ENCODE peak calls at places on chromosomes 3 and 15, in ten cellular contexts. Y is left ventricle myocardium inferior; B is PC-3; G is mesendoderm; H is IMR-90; N is psoas muscle; E is heart left ventricle; F is spleen; S is CD8-positive, alpha-beta memory T cell; K is aorta. T is an unnamed sample.

GRCh38 chr3:161890147-161890625 is 393.6 kb downstream of the OTOL1 start:
- DNase-seq in N (no peak), H (peak), G (no peak), F (no peak), K (peak), S (no peak), B (peak), Y (no peak), E (no peak), T (no peak)

GRCh38 chr15:74423443-74424257 is 10.1 kb downstream of the SEMA7A start:
- DNase-seq in N (no peak), G (no peak), E (no peak), H (no peak), F (no peak), S (no peak), K (no peak), Y (no peak), B (peak), T (no peak)

GRCh38 chr3:78022232-78022631 is 982.3 kb downstream of the ROBO2 start:
- DNase-seq in F (no peak), G (no peak), K (no peak), N (no peak), B (peak), Y (no peak), S (no peak), H (no peak), E (no peak), T (no peak)

GRCh38 chr3:124770341-124771082 is 40.3 kb downstream of the UMPS start:
- DNase-seq in K (peak), G (no peak), H (no peak), E (peak), F (peak), Y (peak), N (peak), S (no peak), B (no peak), T (no peak)

GRCh38 chr3:190385835-190386688 is 1.9 kb upstream of the CLDN16 start:
- DNase-seq in E (no peak), S (no peak), G (no peak), N (no peak), B (peak), Y (no peak), F (no peak), K (no peak), H (peak), T (no peak)

GRCh38 chr15:69393831-69394491 is 20.2 kb upstream of the KIF23 start:
- DNase-seq in S (no peak), F (no peak), Y (no peak), G (no peak), K (no peak), H (no peak), B (peak), E (no peak), N (no peak), T (no peak)

GRCh38 chr3:79113821-79114220 is 654.0 kb downstream of the ROBO1 start:
- DNase-seq in S (no peak), K (no peak), B (peak), N (no peak), H (peak), E (no peak), F (no peak), G (no peak), Y (no peak), T (no peak)

GRCh38 chr15:63915888-63916731 is 82.4 kb upstream of the HERC1 start:
- DNase-seq in H (peak), B (peak), Y (no peak), E (no peak), G (peak), N (peak), S (no peak), K (peak), F (peak), T (no peak)

GRCh38 chr15:31605467-31605931 is 278.9 kb downstream of the KLF13 start:
- DNase-seq in Y (no peak), G (peak), K (no peak), F (no peak), B (peak), E (no peak), S (no peak), H (peak), N (no peak), T (no peak)

GRCh38 chr15:47037003-47037402 is 680.3 kb upstream of the SEMA6D start:
- DNase-seq in S (no peak), H (no peak), K (no peak), N (no peak), B (no peak), G (no peak), Y (no peak), E (no peak), F (no peak), T (no peak)

GRCh38 chr15:92614301-92614700 is 41.3 kb downstream of the FAM174B start:
- DNase-seq in N (no peak), K (no peak), B (no peak), F (no peak), S (no peak), G (no peak), H (no peak), E (no peak), Y (no peak), T (no peak)

GRCh38 chr3:69182588-69183299 is 60.3 kb upstream of the LMOD3 start:
- DNase-seq in F (no peak), N (no peak), G (no peak), E (no peak), S (no peak), B (no peak), H (peak), K (no peak), Y (no peak), T (no peak)

GRCh38 chr15:60620707-60621106 is 141.8 kb upstream of the ICE2 start:
- DNase-seq in K (peak), F (no peak), N (peak), S (no peak), Y (no peak), B (no peak), E (no peak), G (peak), H (peak), T (no peak)

GRCh38 chr3:30597131-30597768 is 9.2 kb upstream of the TGFBR2 start:
- DNase-seq in K (no peak), B (peak), G (no peak), F (no peak), H (peak), N (no peak), S (no peak), Y (no peak), E (no peak), T (no peak)

GRCh38 chr3:34212175-34212574 is 413.7 kb downstream of the PDCD6IP start:
- DNase-seq in Y (no peak), N (no peak), G (no peak), H (no peak), E (no peak), S (no peak), B (no peak), K (no peak), F (no peak), T (no peak)

GRCh38 chr3:173552526-173552925 is 155.0 kb downstream of the NLGN1 start:
- DNase-seq in H (peak), S (no peak), B (no peak), N (no peak), Y (no peak), E (no peak), F (no peak), K (no peak), G (peak), T (no peak)

GRCh38 chr15:85854345-85855097 is 59.8 kb upstream of the KLHL25 start:
- DNase-seq in Y (no peak), H (peak), S (no peak), K (no peak), B (peak), N (no peak), F (no peak), G (peak), E (peak), T (peak)

GRCh38 chr3:8627949-8628348 is 16.6 kb downstream of the SSUH2 start:
- DNase-seq in N (no peak), S (no peak), Y (no peak), G (no peak), F (no peak), H (no peak), K (no peak), E (no peak), B (no peak), T (no peak)

GRCh38 chr3:50388720-50389352 is 29.5 kb upstream of the TMEM115 start:
- DNase-seq in H (no peak), S (no peak), Y (no peak), K (no peak), B (no peak), F (no peak), N (no peak), G (peak), E (no peak), T (no peak)

GRCh38 chr3:64995857-64996564 is 308.2 kb upstream of the ADAMTS9 start:
- DNase-seq in E (peak), F (no peak), G (no peak), Y (no peak), H (peak), N (no peak), K (no peak), B (no peak), S (no peak), T (no peak)

GRCh38 chr3:187066228-187066995 is 72.9 kb downstream of the RPL39L start:
- DNase-seq in K (no peak), E (no peak), S (peak), Y (no peak), G (peak), N (no peak), H (peak), F (no peak), B (peak), T (peak)

GRCh38 chr3:4045756-4046155 is 246.5 kb downstream of the LRRN1 start:
- DNase-seq in Y (no peak), E (no peak), B (no peak), F (no peak), K (no peak), S (no peak), G (no peak), N (no peak), H (no peak), T (no peak)

GRCh38 chr3:4805662-4806061 is 173.6 kb upstream of the BHLHE40 start:
- DNase-seq in S (no peak), F (no peak), N (no peak), Y (no peak), G (no peak), K (no peak), H (no peak), B (no peak), E (no peak), T (no peak)

GRCh38 chr3:137808015-137808414 is 43.9 kb downstream of the SOX14 start:
- DNase-seq in E (no peak), G (peak), Y (no peak), S (no peak), H (no peak), B (no peak), K (no peak), F (no peak), N (no peak), T (no peak)

GRCh38 chr3:52272831-52273230 is 5.6 kb downstream of the WDR82 start:
- DNase-seq in K (no peak), N (no peak), F (no peak), E (no peak), Y (no peak), G (no peak), S (no peak), H (no peak), B (no peak), T (no peak)

GRCh38 chr3:183884097-183884436 is 613 bp downstream of the PARL start:
- DNase-seq in N (no peak), S (no peak), Y (no peak), E (no peak), F (no peak), H (no peak), K (no peak), B (no peak), G (peak), T (no peak)

GRCh38 chr3:183880121-183880520 is 4.6 kb downstream of the PARL start:
- DNase-seq in B (no peak), S (no peak), N (no peak), E (no peak), K (no peak), Y (no peak), F (no peak), G (no peak), H (no peak), T (no peak)

GRCh38 chr3:183885766-183886165 is 1.1 kb upstream of the PARL start:
- DNase-seq in E (no peak), F (no peak), K (no peak), G (no peak), S (no peak), B (no peak), H (no peak), Y (no peak), N (no peak), T (no peak)

GRCh38 chr3:183884437-183885296 is at the start of gene PARL:
- DNase-seq in N (peak), F (peak), G (peak), Y (peak), S (peak), E (peak), H (peak), B (peak), K (peak), T (peak)

DNA sequence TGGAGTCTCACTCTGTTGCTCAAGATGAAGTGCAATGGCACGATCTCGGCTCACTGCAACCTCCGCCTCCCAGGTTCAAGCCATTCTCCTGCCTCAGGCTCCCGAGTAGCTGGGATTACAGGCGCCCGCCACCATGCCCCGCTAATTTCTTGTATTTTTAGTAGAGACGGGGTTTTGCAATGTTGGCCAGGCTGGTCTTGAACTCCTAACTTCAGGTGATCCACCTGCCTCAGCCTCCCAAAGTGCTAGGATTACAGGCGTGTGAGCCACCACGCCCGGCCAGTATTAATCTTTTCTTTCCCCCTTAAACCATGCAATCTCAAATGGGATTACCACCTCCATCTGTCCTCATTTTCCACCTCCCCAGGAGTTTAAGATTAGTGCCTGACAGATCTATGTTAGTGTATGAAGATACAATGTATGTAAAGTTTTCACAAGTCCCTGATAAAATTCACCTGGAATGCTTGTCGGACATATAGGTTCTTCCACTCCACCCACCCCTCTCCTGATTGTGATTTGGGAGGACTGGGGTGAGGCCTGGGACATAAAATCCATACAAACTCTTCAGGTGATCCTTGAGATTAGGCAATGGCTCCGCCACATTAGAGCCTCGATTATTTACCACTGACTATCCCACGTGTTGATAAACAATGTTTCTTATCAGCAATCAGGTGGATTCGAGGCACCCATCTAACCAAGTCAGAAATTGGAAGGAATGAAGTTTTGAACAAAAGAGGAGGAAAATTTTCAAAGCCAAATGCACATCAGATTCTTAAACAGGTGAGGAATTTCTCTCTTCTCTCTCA is 1.2 kb downstream of the PARL start:
- DNase-seq in K (no peak), S (no peak), H (no peak), G (peak), B (no peak), F (no peak), N (no peak), Y (no peak), E (no peak), T (no peak)
- H3K27ac ChIP-seq in K (no peak), S (peak), H (no peak), G (no peak), B (no peak), F (no peak), N (peak), Y (peak), E (peak), T (no peak)

DNA sequence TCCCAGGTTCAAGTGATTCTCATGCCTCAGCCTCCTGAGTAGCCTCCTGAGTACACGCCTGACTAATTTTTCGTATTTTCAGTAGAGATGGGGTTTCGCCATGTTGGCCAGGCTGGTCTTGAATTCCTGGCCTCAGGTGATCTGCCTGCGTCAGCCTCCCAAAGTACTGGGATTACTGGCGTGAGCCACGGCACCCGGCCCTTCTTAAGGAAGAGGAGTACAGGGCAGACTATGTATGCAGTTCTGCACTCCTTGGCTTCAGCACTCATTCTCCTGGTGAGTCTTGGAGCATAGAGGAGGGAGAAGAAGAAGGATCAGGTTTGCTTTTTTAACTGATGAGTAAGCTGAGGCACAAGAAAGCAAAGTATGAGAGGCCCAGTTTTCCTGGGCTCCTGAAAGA is 99.8 kb upstream of the HACD2 start:
- DNase-seq in S (no peak), K (no peak), F (no peak), E (no peak), N (no peak), B (no peak), Y (no peak), G (no peak), H (no peak), T (no peak)
- H3K27ac ChIP-seq in S (no peak), K (peak), F (peak), E (no peak), N (no peak), B (no peak), Y (no peak), G (no peak), H (no peak), T (no peak)

GRCh38 chr15:48527517-48527916 is 118.0 kb downstream of the FBN1 start:
- DNase-seq in N (no peak), G (no peak), B (no peak), E (no peak), Y (no peak), S (no peak), F (no peak), K (no peak), H (peak), T (no peak)
- H3K27ac ChIP-seq in N (no peak), G (no peak), B (no peak), E (no peak), Y (no peak), S (no peak), F (no peak), K (no peak), H (peak), T (no peak)

DNA sequence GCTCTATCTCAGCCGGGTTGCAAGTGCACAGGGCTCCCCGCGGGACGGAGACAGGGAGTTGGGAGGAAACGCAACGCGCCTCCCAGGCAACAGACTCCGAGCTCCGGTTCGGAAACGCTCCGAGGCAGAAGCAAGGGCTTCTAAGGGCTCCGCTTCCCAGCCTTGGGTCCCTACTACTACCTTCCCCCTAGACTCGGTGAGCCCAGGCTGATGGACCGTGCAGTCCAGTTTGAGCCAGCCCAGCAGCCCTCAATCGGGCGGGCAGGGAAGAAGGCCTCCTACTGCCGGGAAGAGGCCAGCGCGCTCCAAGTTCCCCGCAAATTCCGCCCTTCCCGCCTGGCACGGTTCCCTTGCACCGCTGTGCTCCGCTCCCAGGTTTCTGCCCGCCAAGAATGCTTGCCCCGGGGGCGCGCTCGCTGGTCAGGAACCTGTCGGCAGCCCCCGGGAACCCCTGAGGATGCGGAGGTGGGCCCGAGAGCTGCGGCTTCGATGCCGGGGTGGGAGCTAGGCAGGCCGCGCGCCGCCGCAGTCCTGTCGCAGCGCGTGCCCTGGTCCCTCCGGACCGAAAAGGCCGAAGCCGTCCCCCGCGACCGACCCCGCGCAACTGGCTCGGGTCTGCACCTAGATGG is 728 bp downstream of the TRANK1 start:
- DNase-seq in Y (peak), E (peak), B (peak), F (peak), H (peak), K (peak), N (peak), G (peak), S (peak), T (peak)
- H3K27ac ChIP-seq in Y (peak), E (peak), B (no peak), F (peak), H (peak), K (peak), N (peak), G (no peak), S (peak), T (peak)

GRCh38 chr15:38692789-38693062 is 128.1 kb upstream of the RASGRP1 start:
- DNase-seq in N (no peak), G (no peak), K (no peak), B (no peak), H (no peak), Y (no peak), S (no peak), F (no peak), E (no peak), T (no peak)

GRCh38 chr15:38691365-38691764 is 126.8 kb upstream of the RASGRP1 start:
- DNase-seq in K (no peak), G (no peak), F (no peak), B (no peak), S (no peak), Y (no peak), E (no peak), H (no peak), N (no peak), T (no peak)

GRCh38 chr15:38690221-38690620 is 125.6 kb upstream of the RASGRP1 start:
- DNase-seq in N (no peak), Y (no peak), B (no peak), G (no peak), S (no peak), E (no peak), F (no peak), K (no peak), H (no peak), T (peak)

GRCh38 chr15:38691951-38692788 is 127.6 kb upstream of the RASGRP1 start:
- DNase-seq in F (no peak), N (no peak), H (no peak), S (no peak), B (no peak), G (no peak), K (no peak), E (no peak), Y (no peak), T (no peak)

GRCh38 chr15:38690737-38691332 is 126.2 kb upstream of the RASGRP1 start:
- DNase-seq in E (peak), N (peak), G (peak), S (peak), H (peak), K (peak), F (no peak), Y (peak), B (peak), T (peak)
- H3K27ac ChIP-seq in E (no peak), N (no peak), G (no peak), S (no peak), H (no peak), K (no peak), F (no peak), Y (no peak), B (no peak), T (peak)

GRCh38 chr15:99706557-99707303 is 26.5 kb downstream of the LYSMD4 start:
- DNase-seq in H (no peak), Y (no peak), B (no peak), F (no peak), N (no peak), G (no peak), E (no peak), K (no peak), S (no peak), T (no peak)

GRCh38 chr15:99708563-99708962 is 24.7 kb downstream of the LYSMD4 start:
- DNase-seq in E (peak), G (peak), K (peak), B (peak), H (peak), F (no peak), N (peak), S (no peak), Y (peak), T (no peak)

GRCh38 chr15:99711685-99712084 is 21.6 kb downstream of the LYSMD4 start:
- DNase-seq in S (no peak), K (no peak), B (no peak), H (no peak), Y (no peak), G (no peak), F (no peak), N (no peak), E (peak), T (no peak)

GRCh38 chr15:99707481-99708270 is 25.6 kb downstream of the LYSMD4 start:
- DNase-seq in K (no peak), N (no peak), S (no peak), E (no peak), G (no peak), H (peak), B (peak), Y (no peak), F (no peak), T (no peak)

GRCh38 chr15:99709243-99709986 is 23.8 kb downstream of the LYSMD4 start:
- DNase-seq in B (no peak), Y (no peak), K (no peak), F (no peak), E (no peak), H (no peak), S (no peak), N (no peak), G (no peak), T (no peak)
- H3K27ac ChIP-seq in B (peak), Y (peak), K (peak), F (no peak), E (peak), H (no peak), S (no peak), N (peak), G (no peak), T (no peak)

GRCh38 chr15:77402740-77403379 is 17.0 kb downstream of the PEAK1 start:
- DNase-seq in F (no peak), H (peak), Y (no peak), S (no peak), E (no peak), N (no peak), K (no peak), G (no peak), B (no peak), T (no peak)
- H3K27ac ChIP-seq in F (no peak), H (peak), Y (no peak), S (no peak), E (no peak), N (no peak), K (no peak), G (no peak), B (no peak), T (no peak)

T was measured in CD4-positive, alpha-beta T cell.